ENCODE peak calls at places on chromosomes 5 and 9, in four cellular contexts. U is ACHN, M is astrocyte of the cerebellum, O is AG09319. A is an unnamed sample.

GRCh38 chr9:23887781-23888180 is 61.7 kb upstream of the ELAVL2 start:
- DNase-seq in U (no peak), M (no peak), O (no peak), A (no peak)

GRCh38 chr5:9546973-9547947 is 1.4 kb upstream of the SEMA5A start:
- DNase-seq in U (no peak), M (peak; percentile 57), O (no peak), A (no peak)

GRCh38 chr5:174751154-174751990 is 27.0 kb downstream of the MSX2 start:
- DNase-seq in U (no peak), M (no peak), O (no peak), A (no peak)

GRCh38 chr9:135067091-135067710 is 20.3 kb upstream of the OLFM1 start:
- DNase-seq in U (no peak), M (no peak), O (no peak), A (no peak)

GRCh38 chr9:137593176-137593575 is 2.9 kb upstream of the ZMYND19 start:
- DNase-seq in U (no peak), M (no peak), O (no peak), A (no peak)

GRCh38 chr5:95390812-95391492 is at the start of gene FAM81B:
- DNase-seq in U (no peak), M (no peak), O (no peak), A (no peak)

GRCh38 chr9:4277531-4277991 is 22.3 kb downstream of the GLIS3 start:
- DNase-seq in U (peak; percentile 57), M (no peak), O (no peak), A (peak; percentile 59)

GRCh38 chr5:170278611-170279500 is 18.7 kb downstream of the LCP2 start:
- DNase-seq in U (no peak), M (no peak), O (no peak), A (no peak)

GRCh38 chr5:151719228-151719861 is 32.6 kb upstream of the SPARC start:
- DNase-seq in U (peak; percentile 46), M (no peak), O (no peak), A (no peak)

GRCh38 chr5:89297111-89297510 is 414.1 kb upstream of the MEF2C start:
- DNase-seq in U (no peak), M (no peak), O (no peak), A (no peak)

GRCh38 chr9:8653111-8653510 is 853.5 kb upstream of the DMAC1 start:
- DNase-seq in U (no peak), M (no peak), O (no peak), A (no peak)

GRCh38 chr5:121366515-121366914 is 485.2 kb upstream of the FTMT start:
- DNase-seq in U (peak; percentile 84), M (no peak), O (peak; percentile 18), A (peak; percentile 10)

GRCh38 chr5:98775246-98775961 is 1.9 kb downstream of the RGMB start:
- DNase-seq in U (no peak), M (no peak), O (no peak), A (no peak)

GRCh38 chr9:121631115-121631514 is 20.3 kb upstream of the DAB2IP start:
- DNase-seq in U (no peak), M (no peak), O (no peak), A (no peak)

GRCh38 chr9:70478963-70479641 is 64.6 kb upstream of the KLF9 start:
- DNase-seq in U (no peak), M (no peak), O (no peak), A (no peak)

GRCh38 chr9:121841771-121842611 is 190.6 kb downstream of the DAB2IP start:
- DNase-seq in U (no peak), M (no peak), O (no peak), A (peak; percentile 43)

GRCh38 chr9:133122935-133123611 is 2.0 kb upstream of the RALGDS start:
- DNase-seq in U (no peak), M (no peak), O (no peak), A (no peak)

GRCh38 chr5:176700239-176700847 is 53.1 kb downstream of the TSPAN17 start:
- DNase-seq in U (peak; percentile 15), M (no peak), O (no peak), A (no peak)

GRCh38 chr5:163397368-163397767 is 40.0 kb upstream of the CCNG1 start:
- DNase-seq in U (no peak), M (no peak), O (no peak), A (no peak)

GRCh38 chr9:100324594-100325200 is 28.0 kb downstream of the TEX10 start:
- DNase-seq in U (peak; percentile 48), M (peak; percentile 50), O (peak; percentile 30), A (peak; percentile 28)

GRCh38 chr5:102720954-102721353 is 34.2 kb upstream of the PAM start:
- DNase-seq in U (no peak), M (no peak), O (no peak), A (no peak)

GRCh38 chr5:157343842-157344790 is 78.2 kb downstream of the CYFIP2 start:
- DNase-seq in U (no peak), M (no peak), O (no peak), A (peak; percentile 31)

GRCh38 chr9:113139225-113139829 is 11.5 kb upstream of the SLC31A2 start:
- DNase-seq in U (no peak), M (no peak), O (no peak), A (no peak)

GRCh38 chr5:59799668-59800374 is 93.7 kb downstream of the PDE4D start:
- DNase-seq in U (peak; percentile 69), M (peak; percentile 50), O (no peak), A (no peak)

GRCh38 chr5:179998485-179998884 is 73.1 kb downstream of the RNF130 start:
- DNase-seq in U (no peak), M (no peak), O (no peak), A (no peak)

GRCh38 chr5:67268233-67269011 is 71.8 kb upstream of the CD180 start:
- DNase-seq in U (peak; percentile 1), M (peak; percentile 98), O (peak; percentile 91), A (peak; percentile 74)

GRCh38 chr9:90368241-90368640 is 274.4 kb downstream of the DIRAS2 start:
- DNase-seq in U (no peak), M (no peak), O (no peak), A (no peak)

GRCh38 chr9:126367646-126368419 is 41.2 kb downstream of the MVB12B start:
- DNase-seq in U (no peak), M (no peak), O (no peak), A (no peak)

GRCh38 chr9:38333047-38333446 is 59.5 kb upstream of the ALDH1B1 start:
- DNase-seq in U (no peak), M (no peak), O (no peak), A (no peak)

GRCh38 chr5:54844905-54845566 is 140.4 kb downstream of the ESM1 start:
- DNase-seq in U (peak; percentile 40), M (peak; percentile 53), O (no peak), A (no peak)

GRCh38 chr9:137267933-137268355 is 9.6 kb upstream of the TOR4A start:
- DNase-seq in U (no peak), M (no peak), O (no peak), A (no peak)

GRCh38 chr9:34249274-34249673 is 70.4 kb downstream of the UBAP1 start:
- DNase-seq in U (no peak), M (no peak), O (no peak), A (no peak)

GRCh38 chr9:133397895-133398294 is 19.9 kb downstream of the REXO4 start:
- DNase-seq in U (no peak), M (no peak), O (no peak), A (no peak)

GRCh38 chr5:55062039-55062779 is 38.2 kb downstream of the GZMK start:
- DNase-seq in U (no peak), M (no peak), O (no peak), A (no peak)

GRCh38 chr5:110900829-110901228 is 162.0 kb downstream of the SLC25A46 start:
- DNase-seq in U (no peak), M (peak; percentile 80), O (peak; percentile 72), A (peak; percentile 47)

GRCh38 chr5:173790836-173791546 is 97.2 kb upstream of the CPEB4 start:
- DNase-seq in U (no peak), M (no peak), O (no peak), A (no peak)

GRCh38 chr5:139131062-139131856 is 66.9 kb downstream of the SIL1 start:
- DNase-seq in U (no peak), M (no peak), O (no peak), A (no peak)

GRCh38 chr9:73810585-73811215 is 659.0 kb downstream of the ANXA1 start:
- DNase-seq in U (no peak), M (peak; percentile 59), O (no peak), A (no peak)

A was measured in kidney epithelial cell.